ENCODE peak calls at places on chromosomes 6 and 20, in six cellular contexts. R is glutamatergic neuron, Z is body of pancreas, M is left lung, K is A673, G is Peyer's patch. I is an unnamed sample.

GRCh38 chr6:119482850-119483285 is 133.3 kb upstream of the MAN1A1 start:
- DNase-seq in R (no peak), Z (no peak), M (no peak), K (no peak), G (no peak), I (no peak)

GRCh38 chr6:132673376-132674094 is 14.6 kb upstream of the TAAR1 start:
- DNase-seq in R (no peak), Z (no peak), M (no peak), K (no peak), G (no peak), I (no peak)

GRCh38 chr6:31010393-31011060 is at the start of gene MUC22:
- DNase-seq in R (no peak), Z (no peak), M (no peak), K (no peak), G (no peak), I (no peak)

GRCh38 chr20:3614509-3614908 is 48.7 kb downstream of the GFRA4 start:
- DNase-seq in R (no peak), Z (no peak), M (no peak), K (no peak), G (no peak), I (no peak)

GRCh38 chr6:33313709-33314514 is at the start of gene TAPBP:
- DNase-seq in R (peak; percentile 43), Z (peak; percentile 56), M (peak; percentile 89), K (peak; percentile 66), G (peak; percentile 82), I (peak; percentile 68)

GRCh38 chr6:169787797-169788196 is 36.4 kb downstream of the ERMARD start:
- DNase-seq in R (no peak), Z (no peak), M (no peak), K (no peak), G (no peak), I (no peak)

GRCh38 chr6:142819603-142820335 is 125.2 kb downstream of the HIVEP2 start:
- DNase-seq in R (no peak), Z (no peak), M (no peak), K (peak; percentile 15), G (peak; percentile 66), I (no peak)

GRCh38 chr20:21391495-21392298 is 5.6 kb downstream of the NKX2-4 start:
- DNase-seq in R (peak; percentile 43), Z (no peak), M (peak; percentile 79), K (no peak), G (no peak), I (no peak)

GRCh38 chr6:121645100-121645745 is 209.8 kb downstream of the GJA1 start:
- DNase-seq in R (no peak), Z (no peak), M (no peak), K (no peak), G (no peak), I (no peak)

GRCh38 chr6:146985111-146985510 is 219.1 kb upstream of the STXBP5 start:
- DNase-seq in R (no peak), Z (no peak), M (no peak), K (no peak), G (no peak), I (no peak)

GRCh38 chr20:46343358-46344357 is 35.4 kb upstream of the CDH22 start:
- DNase-seq in R (peak; percentile 66), Z (no peak), M (no peak), K (peak; percentile 36), G (no peak), I (no peak)

GRCh38 chr20:49853640-49854039 is 41.0 kb downstream of the SLC9A8 start:
- DNase-seq in R (peak; percentile 27), Z (no peak), M (no peak), K (no peak), G (no peak), I (no peak)

GRCh38 chr20:2084703-2085102 is 16.9 kb upstream of the STK35 start:
- DNase-seq in R (no peak), Z (no peak), M (no peak), K (no peak), G (no peak), I (peak; percentile 90)

GRCh38 chr6:36917541-36918193 is 31.9 kb downstream of the C6orf89 start:
- DNase-seq in R (no peak), Z (no peak), M (no peak), K (no peak), G (no peak), I (no peak)

GRCh38 chr6:52557389-52558265 is 19.2 kb downstream of the TRAM2 start:
- DNase-seq in R (no peak), Z (no peak), M (no peak), K (no peak), G (no peak), I (no peak)

GRCh38 chr6:150211700-150212615 is 69.1 kb downstream of the PPP1R14C start:
- DNase-seq in R (no peak), Z (no peak), M (no peak), K (no peak), G (no peak), I (no peak)

GRCh38 chr6:16470502-16471221 is 232.3 kb downstream of the GMPR start:
- DNase-seq in R (no peak), Z (no peak), M (no peak), K (peak; percentile 39), G (no peak), I (no peak)

GRCh38 chr20:50536333-50536732 is 26.1 kb downstream of the PTPN1 start:
- DNase-seq in R (no peak), Z (no peak), M (no peak), K (no peak), G (no peak), I (no peak)

GRCh38 chr6:6236730-6237469 is 83.6 kb downstream of the F13A1 start:
- DNase-seq in R (no peak), Z (no peak), M (no peak), K (no peak), G (no peak), I (no peak)

GRCh38 chr6:169881398-169881797 is 130.0 kb downstream of the ERMARD start:
- DNase-seq in R (no peak), Z (no peak), M (no peak), K (no peak), G (no peak), I (peak; percentile 36)

GRCh38 chr20:3716195-3716834 is 3.9 kb upstream of the SIGLEC1 start:
- DNase-seq in R (peak; percentile 63), Z (peak; percentile 38), M (no peak), K (peak; percentile 72), G (no peak), I (no peak)

GRCh38 chr6:105029581-105029980 is 72.7 kb downstream of the LIN28B start:
- DNase-seq in R (no peak), Z (no peak), M (no peak), K (no peak), G (no peak), I (no peak)

GRCh38 chr6:123801067-123801466 is 2.6 kb upstream of the NKAIN2 start:
- DNase-seq in R (no peak), Z (no peak), M (no peak), K (no peak), G (no peak), I (no peak)

GRCh38 chr20:11754451-11754850 is 163.2 kb upstream of the BTBD3 start:
- DNase-seq in R (no peak), Z (peak; percentile 18), M (no peak), K (no peak), G (no peak), I (no peak)

GRCh38 chr6:26257272-26257671 is 107.7 kb upstream of the BTN3A2 start:
- DNase-seq in R (no peak), Z (no peak), M (no peak), K (no peak), G (no peak), I (no peak)

GRCh38 chr6:43455034-43455747 is at the start of gene DLK2:
- DNase-seq in R (peak; percentile 59), Z (no peak), M (peak; percentile 81), K (peak; percentile 36), G (peak; percentile 26), I (no peak)

GRCh38 chr6:111985202-111985731 is 68.6 kb upstream of the CCN6 start:
- DNase-seq in R (no peak), Z (peak; percentile 22), M (no peak), K (no peak), G (no peak), I (peak; percentile 60)

GRCh38 chr6:168052291-168052891 is 26.6 kb downstream of the FRMD1 start:
- DNase-seq in R (no peak), Z (no peak), M (peak; percentile 71), K (no peak), G (no peak), I (no peak)

GRCh38 chr6:168049681-168050224 is 29.3 kb downstream of the FRMD1 start:
- DNase-seq in R (no peak), Z (no peak), M (peak; percentile 67), K (no peak), G (no peak), I (no peak)

GRCh38 chr6:168050225-168050796 is 28.7 kb downstream of the FRMD1 start:
- DNase-seq in R (peak; percentile 53), Z (no peak), M (peak; percentile 60), K (no peak), G (no peak), I (peak; percentile 38)

GRCh38 chr6:168051648-168052047 is 27.4 kb downstream of the FRMD1 start:
- DNase-seq in R (no peak), Z (no peak), M (peak; percentile 76), K (no peak), G (no peak), I (peak; percentile 36)

GRCh38 chr6:168050861-168051586 is 28.0 kb downstream of the FRMD1 start:
- DNase-seq in R (peak; percentile 27), Z (no peak), M (no peak), K (peak; percentile 37), G (no peak), I (peak; percentile 33)
- TF ChIP-seq CTCF in R (no peak), Z (no peak), M (no peak), K (peak; percentile 55), G (no peak), I (no peak)

GRCh38 chr20:17281478-17281877 is 54.6 kb downstream of the PCSK2 start:
- DNase-seq in R (peak; percentile 53), Z (peak; percentile 48), M (no peak), K (peak; percentile 49), G (no peak), I (no peak)
- TF ChIP-seq CTCF in R (peak; percentile 68), Z (peak; percentile 22), M (peak; percentile 38), K (peak; percentile 72), G (no peak), I (no peak)

DNA sequence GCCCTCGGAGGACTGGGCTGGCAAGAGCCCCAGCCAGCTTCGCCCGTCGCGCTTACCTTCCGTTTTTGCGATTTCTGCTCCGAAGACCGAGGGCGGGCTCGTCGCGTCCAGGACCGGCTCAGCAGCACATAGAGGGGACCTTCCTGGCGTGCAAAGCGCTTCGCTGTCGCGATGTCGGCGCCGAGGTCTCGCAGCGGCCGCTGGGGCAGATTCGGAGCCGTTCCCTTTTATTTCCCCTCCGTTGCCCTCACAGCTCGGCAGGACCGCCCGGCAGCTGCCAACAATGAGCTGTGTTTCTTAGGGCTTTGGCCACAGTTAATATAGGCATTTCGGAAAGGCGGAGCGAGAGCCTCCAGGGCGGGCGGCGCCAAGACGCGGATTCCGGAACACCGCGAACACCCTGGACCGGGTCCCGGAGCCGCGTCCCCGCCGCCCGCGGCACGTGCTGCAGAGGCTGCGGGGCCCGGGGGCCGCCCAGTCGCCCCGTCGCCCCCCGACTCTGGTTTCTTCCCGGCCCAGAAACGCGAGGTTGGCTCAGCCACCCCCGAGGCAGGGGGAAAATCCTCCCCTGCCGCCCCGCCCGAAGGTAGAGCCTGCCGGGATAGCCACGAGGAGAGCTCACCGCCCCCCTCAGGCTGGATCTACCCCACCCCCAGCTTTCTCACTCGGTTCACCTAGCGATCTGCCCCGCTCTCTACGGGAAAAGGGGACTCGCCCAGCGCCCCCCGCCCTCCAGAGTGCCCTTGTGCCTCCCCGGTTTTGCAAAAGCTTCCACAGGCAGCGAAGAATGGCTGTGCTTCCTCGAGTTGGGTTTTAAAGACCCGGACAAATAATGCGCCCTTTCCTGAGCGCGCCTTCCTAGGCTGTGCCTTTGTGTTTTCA is at the start of gene CITED2:
- DNase-seq in R (peak; percentile 91), Z (peak; percentile 95), M (peak; percentile 97), K (peak; percentile 97), G (peak; percentile 95), I (peak; percentile 91)
- TF ChIP-seq CTCF in R (no peak), Z (no peak), M (no peak), K (no peak), G (peak; percentile 10), I (no peak)

GRCh38 chr6:20891161-20891560 is 356.9 kb downstream of the CDKAL1 start:
- DNase-seq in R (no peak), Z (no peak), M (no peak), K (no peak), G (no peak), I (no peak)
- TF ChIP-seq CTCF in R (no peak), Z (no peak), M (no peak), K (no peak), G (no peak), I (no peak)